ENCODE peak calls at places on chromosomes 4 and X, in five cellular contexts. M is DMS153; Z is astrocyte of the cerebellum; Y is stimulated activated CD4-positive, alpha-beta T cell treated with anti-CD3 and anti-CD28 coated beads, Interleukin-2, amount 100 ng/mL, for 24 hours; T is D341Med. G is an unnamed sample.

GRCh38 chrX:2425281-2426071 is 75.3 kb downstream of the DHRSX start:
- DNase-seq in M (no peak), Z (peak), Y (no peak), T (peak), G (no peak)

GRCh38 chr4:75995727-75996126 is 5.0 kb upstream of the SDAD1 start:
- DNase-seq in M (peak), Z (peak), Y (peak), T (peak), G (peak)

GRCh38 chr4:109469915-109470314 is 36.3 kb downstream of the SEC24B start:
- DNase-seq in M (no peak), Z (no peak), Y (no peak), T (no peak), G (no peak)

GRCh38 chr4:51907001-51907669 is 64.2 kb downstream of the DCUN1D4 start:
- DNase-seq in M (no peak), Z (no peak), Y (no peak), T (no peak), G (no peak)

GRCh38 chr4:147658501-147658900 is 25.5 kb downstream of the PRMT9 start:
- DNase-seq in M (no peak), Z (no peak), Y (no peak), T (no peak), G (no peak)

GRCh38 chr4:111174331-111174730 is 551.5 kb upstream of the PITX2 start:
- DNase-seq in M (no peak), Z (no peak), Y (no peak), T (no peak), G (no peak)

GRCh38 chrX:48531359-48531954 is 8.1 kb upstream of the TBC1D25 start:
- DNase-seq in M (no peak), Z (peak), Y (no peak), T (no peak), G (no peak)

GRCh38 chr4:533318-534100 is 34.5 kb downstream of the PIGG start:
- DNase-seq in M (no peak), Z (no peak), Y (no peak), T (no peak), G (no peak)

GRCh38 chr4:15778191-15778741 is at the start of gene CD38:
- DNase-seq in M (no peak), Z (no peak), Y (peak), T (no peak), G (peak)

GRCh38 chr4:176436500-176436973 is 116.8 kb downstream of the SPCS3 start:
- DNase-seq in M (no peak), Z (no peak), Y (no peak), T (no peak), G (no peak)

GRCh38 chr4:3225946-3226345 is 23.0 kb upstream of the MSANTD1 start:
- DNase-seq in M (no peak), Z (no peak), Y (no peak), T (no peak), G (no peak)

GRCh38 chr4:118888666-118889312 is at the start of gene SYNPO2:
- DNase-seq in M (peak), Z (peak), Y (peak), T (no peak), G (no peak)

GRCh38 chrX:100491174-100491573 is 81.1 kb upstream of the PCDH19 start:
- DNase-seq in M (no peak), Z (no peak), Y (no peak), T (no peak), G (no peak)

G was measured in effector memory CD8-positive, alpha-beta T cell.